ENCODE peak calls at places on chromosomes 11 and 22, in six cellular contexts. P, U, V, M, F and G are unnamed samples.

GRCh38 chr11:36500315-36500721 is 9.8 kb downstream of the TRAF6 start:
- DNase-seq in P (peak), U (peak), V (no peak), M (no peak), F (peak), G (no peak)

GRCh38 chr11:119417726-119418540 is 5.0 kb downstream of the THY1 start:
- DNase-seq in P (peak), U (peak), V (no peak), M (no peak), F (peak), G (no peak)

GRCh38 chr11:129346916-129347315 is 28.7 kb upstream of the BARX2 start:
- DNase-seq in P (no peak), U (no peak), V (no peak), M (no peak), F (no peak), G (no peak)

GRCh38 chr11:45071232-45071631 is 75.2 kb upstream of the PRDM11 start:
- DNase-seq in P (no peak), U (no peak), V (no peak), M (no peak), F (no peak), G (no peak)

GRCh38 chr22:26462971-26463661 is 20.5 kb downstream of the HPS4 start:
- DNase-seq in P (peak), U (no peak), V (no peak), M (no peak), F (peak), G (no peak)

GRCh38 chr11:35516361-35516760 is 9.1 kb downstream of the PAMR1 start:
- DNase-seq in P (no peak), U (no peak), V (no peak), M (no peak), F (no peak), G (no peak)

GRCh38 chr22:37210041-37210803 is 2.1 kb downstream of the SSTR3 start:
- DNase-seq in P (no peak), U (no peak), V (no peak), M (no peak), F (no peak), G (no peak)

GRCh38 chr11:104198576-104198975 is 34.6 kb upstream of the PDGFD start:
- DNase-seq in P (no peak), U (no peak), V (no peak), M (no peak), F (peak), G (no peak)

GRCh38 chr11:47234669-47235075 is 13.9 kb downstream of the ACP2 start:
- DNase-seq in P (no peak), U (no peak), V (no peak), M (no peak), F (peak), G (peak)

GRCh38 chr11:898160-898517 is 12.5 kb downstream of the CHID1 start:
- DNase-seq in P (no peak), U (no peak), V (no peak), M (no peak), F (peak), G (no peak)

GRCh38 chr11:19498986-19499669 is 213.5 kb upstream of the NAV2 start:
- DNase-seq in P (no peak), U (peak), V (no peak), M (no peak), F (peak), G (no peak)

GRCh38 chr11:115459563-115459962 is 44.7 kb downstream of the CADM1 start:
- DNase-seq in P (no peak), U (peak), V (no peak), M (no peak), F (no peak), G (no peak)

GRCh38 chr11:117144477-117145392 is 648 bp downstream of the PAFAH1B2 start:
- DNase-seq in P (peak), U (no peak), V (peak), M (peak), F (peak), G (peak)

GRCh38 chr11:43576834-43577521 is 103.6 kb upstream of the HSD17B12 start:
- DNase-seq in P (peak), U (no peak), V (no peak), M (no peak), F (peak), G (peak)

GRCh38 chr11:17613983-17614382 is 66.9 kb downstream of the OTOG start:
- DNase-seq in P (no peak), U (no peak), V (no peak), M (no peak), F (no peak), G (no peak)

GRCh38 chr11:77449784-77450183 is 24.1 kb downstream of the PAK1 start:
- DNase-seq in P (no peak), U (no peak), V (no peak), M (no peak), F (no peak), G (no peak)

GRCh38 chr11:113351061-113351460 is 36.5 kb upstream of the ANKK1 start:
- DNase-seq in P (no peak), U (no peak), V (no peak), M (no peak), F (no peak), G (no peak)

GRCh38 chr11:94112182-94112960 is 16.3 kb upstream of the PANX1 start:
- DNase-seq in P (no peak), U (no peak), V (no peak), M (no peak), F (no peak), G (no peak)

GRCh38 chr22:21718492-21718891 is 17.1 kb downstream of the YPEL1 start:
- DNase-seq in P (no peak), U (no peak), V (no peak), M (no peak), F (no peak), G (no peak)

GRCh38 chr22:38133331-38133730 is 22.8 kb upstream of the BAIAP2L2 start:
- DNase-seq in P (no peak), U (no peak), V (no peak), M (peak), F (no peak), G (no peak)

GRCh38 chr11:66542362-66542761 is 3.5 kb downstream of the ZDHHC24 start:
- DNase-seq in P (no peak), U (no peak), V (no peak), M (no peak), F (peak), G (no peak)

GRCh38 chr11:66541892-66542291 is 4.0 kb downstream of the ZDHHC24 start:
- DNase-seq in P (no peak), U (no peak), V (no peak), M (no peak), F (no peak), G (no peak)

GRCh38 chr11:66545701-66546367 is at the start of gene ZDHHC24:
- DNase-seq in P (peak), U (peak), V (peak), M (peak), F (peak), G (peak)

GRCh38 chr11:66546368-66546965 is at the start of gene ACTN3:
- DNase-seq in P (peak), U (no peak), V (peak), M (peak), F (peak), G (no peak)

DNA sequence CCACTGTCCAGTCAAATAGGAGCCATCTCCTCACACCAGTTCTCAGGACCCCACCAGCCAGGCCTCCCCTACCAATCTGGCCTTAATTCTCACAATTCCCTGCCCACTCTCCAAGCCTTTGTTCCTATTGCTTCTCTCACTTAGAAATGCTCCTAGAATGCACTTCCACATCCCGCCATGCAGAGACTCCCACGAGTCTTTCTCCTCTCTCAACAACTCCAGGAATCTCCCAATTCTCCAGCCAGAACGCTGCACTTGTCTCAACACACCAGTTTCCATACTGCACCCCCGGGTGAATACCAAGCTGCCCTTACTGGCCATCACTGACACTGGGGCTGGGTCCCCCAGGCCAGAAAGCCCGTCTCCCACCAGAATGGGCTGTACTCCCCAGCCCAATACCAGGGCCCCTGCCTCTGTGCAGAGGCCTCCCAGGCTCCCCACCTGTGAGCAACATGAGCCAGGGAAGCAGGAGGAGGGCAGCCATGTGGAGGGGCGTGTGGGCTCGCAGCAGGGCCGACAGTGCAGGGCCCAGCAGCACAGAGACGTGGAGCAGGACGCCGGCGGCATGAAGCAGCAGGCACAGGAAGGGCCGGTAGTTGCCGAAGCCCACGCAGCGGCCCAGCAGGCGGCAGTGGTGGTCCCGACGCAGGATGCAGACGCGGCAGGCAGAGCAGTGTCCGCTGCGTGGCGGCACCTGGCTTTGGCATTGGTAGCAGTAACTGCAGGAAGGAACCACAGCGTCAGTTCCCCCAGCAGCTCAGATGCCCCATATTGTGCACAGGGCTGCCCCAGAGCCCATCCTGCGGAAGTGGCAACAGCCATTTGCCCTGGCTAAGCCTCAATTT is 2.4 kb downstream of the ZDHHC24 start:
- DNase-seq in P (no peak), U (no peak), V (peak), M (peak), F (peak), G (no peak)
- H3K4me3 ChIP-seq in P (no peak), U (no peak), V (no peak), M (no peak), F (no peak), G (no peak)

GRCh38 chr22:41048791-41049717 is 43.3 kb upstream of the EP300 start:
- DNase-seq in P (peak), U (no peak), V (peak), M (peak), F (peak), G (no peak)
- H3K4me3 ChIP-seq in P (no peak), U (peak), V (peak), M (no peak), F (peak), G (no peak)

GRCh38 chr11:69295079-69295994 is 1.4 kb downstream of the MYEOV start:
- DNase-seq in P (no peak), U (no peak), V (no peak), M (peak), F (no peak), G (no peak)
- H3K4me3 ChIP-seq in P (no peak), U (no peak), V (no peak), M (no peak), F (no peak), G (no peak)

GRCh38 chr11:40882301-40882700 is 577.2 kb downstream of the LRRC4C start:
- DNase-seq in P (no peak), U (no peak), V (no peak), M (no peak), F (no peak), G (no peak)

GRCh38 chr11:40885257-40885947 is 574.0 kb downstream of the LRRC4C start:
- DNase-seq in P (no peak), U (no peak), V (no peak), M (no peak), F (no peak), G (no peak)

GRCh38 chr11:40877981-40878380 is 581.5 kb downstream of the LRRC4C start:
- DNase-seq in P (no peak), U (no peak), V (no peak), M (no peak), F (no peak), G (no peak)

GRCh38 chr11:40877256-40877655 is 582.2 kb downstream of the LRRC4C start:
- DNase-seq in P (peak), U (no peak), V (no peak), M (no peak), F (no peak), G (no peak)

DNA sequence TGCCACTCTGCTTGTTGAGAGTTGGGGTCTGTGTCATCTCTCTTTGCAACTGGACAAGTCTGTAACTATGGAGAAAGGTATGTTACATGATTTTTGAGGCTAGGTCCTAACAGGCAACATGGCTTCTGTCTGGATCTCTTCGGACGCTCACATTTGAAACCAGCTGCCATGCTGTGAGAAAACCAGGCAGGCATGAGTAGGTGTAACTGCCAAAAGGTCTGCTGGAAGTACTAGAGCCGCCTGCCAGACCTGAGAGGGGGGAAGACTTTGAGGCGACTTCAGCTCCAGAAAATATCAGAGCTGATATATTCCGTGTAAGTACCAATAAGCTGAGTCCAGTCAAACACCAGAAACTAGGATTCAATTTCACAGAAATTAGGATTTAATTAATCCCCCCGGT is 579.5 kb downstream of the LRRC4C start:
- DNase-seq in P (no peak), U (no peak), V (no peak), M (no peak), F (no peak), G (no peak)
- H3K4me3 ChIP-seq in P (no peak), U (no peak), V (no peak), M (no peak), F (no peak), G (no peak)

DNA sequence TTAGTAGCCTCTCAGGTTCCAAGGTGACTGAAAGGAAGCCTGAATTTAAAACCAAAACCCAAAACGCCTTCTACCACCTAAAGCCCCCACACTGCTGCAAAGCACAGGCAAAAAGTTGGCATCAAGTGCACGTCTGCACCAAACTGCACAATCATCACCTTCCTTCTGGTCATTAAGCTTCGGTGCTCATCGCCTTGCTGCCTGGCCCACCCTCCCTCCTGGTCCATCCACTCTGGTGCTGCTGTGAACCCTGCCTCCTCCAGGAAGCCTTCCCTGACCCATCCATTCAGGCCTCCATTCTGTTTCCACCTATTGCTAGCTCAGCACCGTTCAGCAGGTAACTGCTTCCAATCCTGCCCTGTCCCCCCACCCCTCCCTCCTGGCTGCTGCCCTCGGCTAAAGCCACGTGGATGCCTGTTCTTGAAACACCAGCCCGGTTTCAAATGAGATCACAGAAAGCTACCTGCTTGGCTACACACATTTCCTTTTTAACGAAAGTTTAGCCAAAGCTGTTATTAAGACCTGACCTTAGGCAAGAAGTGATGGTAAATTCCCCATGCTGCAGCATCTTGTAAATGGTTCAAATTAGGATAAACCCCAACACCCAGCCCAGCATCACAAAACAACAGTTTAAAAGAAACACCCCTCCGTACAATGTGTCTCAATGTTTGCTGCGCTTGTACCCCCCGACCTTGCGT is 53.8 kb upstream of the CD5 start:
- DNase-seq in P (no peak), U (no peak), V (no peak), M (no peak), F (no peak), G (no peak)
- H3K4me3 ChIP-seq in P (no peak), U (no peak), V (no peak), M (no peak), F (no peak), G (no peak)

GRCh38 chr11:90556612-90557011 is 333.8 kb upstream of the CHORDC1 start:
- DNase-seq in P (no peak), U (no peak), V (no peak), M (no peak), F (no peak), G (no peak)
- H3K4me3 ChIP-seq in P (no peak), U (no peak), V (no peak), M (no peak), F (no peak), G (no peak)

GRCh38 chr11:64742087-64742939 is 1.6 kb downstream of the RASGRP2 start:
- DNase-seq in P (peak), U (no peak), V (no peak), M (no peak), F (no peak), G (no peak)

GRCh38 chr11:64741393-64742086 is 2.4 kb downstream of the RASGRP2 start:
- DNase-seq in P (no peak), U (no peak), V (no peak), M (no peak), F (no peak), G (no peak)

GRCh38 chr11:64743591-64744543 is at the start of gene RASGRP2:
- DNase-seq in P (peak), U (no peak), V (peak), M (peak), F (peak), G (no peak)

GRCh38 chr11:64744544-64745218 is 739 bp upstream of the RASGRP2 start:
- DNase-seq in P (no peak), U (no peak), V (no peak), M (no peak), F (no peak), G (no peak)

DNA sequence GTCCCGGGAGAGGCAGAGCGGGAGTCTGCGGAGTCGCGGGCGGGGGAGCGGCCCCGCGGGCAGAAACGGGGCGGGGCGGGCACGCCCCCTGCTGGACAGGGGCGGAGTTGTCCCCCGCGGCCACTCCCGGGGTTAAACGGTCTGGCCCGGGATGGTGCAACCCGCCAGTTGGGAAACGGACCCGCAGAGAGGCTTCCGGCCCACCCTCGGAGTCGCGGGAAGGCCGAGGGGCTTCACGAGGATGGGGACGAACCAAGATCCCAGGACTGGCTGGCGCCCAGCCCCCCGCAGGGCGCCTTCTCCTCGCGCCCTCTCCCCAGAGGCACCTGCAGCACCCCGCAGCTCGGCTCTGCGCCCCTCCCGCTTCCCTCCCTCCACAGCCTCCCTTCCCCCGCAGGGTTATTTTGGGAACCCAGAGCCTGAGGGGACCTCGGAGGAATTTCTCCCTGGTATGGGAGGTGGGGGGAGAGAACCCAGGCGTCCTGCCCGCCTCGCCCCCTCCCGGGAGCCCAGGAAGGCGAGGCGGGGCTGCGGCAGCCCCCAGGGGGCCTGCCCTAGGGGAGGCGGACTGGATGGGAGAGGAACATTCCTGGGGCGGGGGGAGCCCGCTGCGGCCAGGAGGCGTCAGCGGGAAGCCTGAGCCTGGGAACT is 877 bp downstream of the RASGRP2 start:
- DNase-seq in P (peak), U (no peak), V (peak), M (peak), F (peak), G (no peak)
- H3K4me3 ChIP-seq in P (no peak), U (peak), V (peak), M (no peak), F (peak), G (peak)